ENCODE peak calls at places on chromosomes 12 and 14, in four cellular contexts. One of them, this sample, is unnamed.

GRCh38 chr12:79645235-79645630 is 45.5 kb downstream of the PAWR start:
- DNase-seq in CD8-positive, alpha-beta memory T cell: no peak
- DNase-seq in WTC11: no peak
- DNase-seq in T-cell: no peak
- DNase-seq in this sample: no peak

GRCh38 chr12:106136263-106136662 is 2.5 kb downstream of the NUAK1 start:
- DNase-seq in CD8-positive, alpha-beta memory T cell: peak
- DNase-seq in WTC11: peak
- DNase-seq in T-cell: peak
- DNase-seq in this sample: peak

GRCh38 chr14:23105348-23105824 is 597 bp upstream of the CIROP start:
- DNase-seq in WTC11: no peak
- DNase-seq in T-cell: no peak
- DNase-seq in CD8-positive, alpha-beta memory T cell: no peak
- DNase-seq in this sample: no peak

GRCh38 chr14:63164108-63164683 is 40.0 kb upstream of the RHOJ start:
- DNase-seq in WTC11: no peak
- DNase-seq in CD8-positive, alpha-beta memory T cell: no peak
- DNase-seq in T-cell: no peak
- DNase-seq in this sample: no peak

GRCh38 chr12:47079365-47079893 is at the start of gene PCED1B:
- DNase-seq in T-cell: peak
- DNase-seq in WTC11: peak
- DNase-seq in CD8-positive, alpha-beta memory T cell: peak
- DNase-seq in this sample: peak

GRCh38 chr12:123696209-123696608 is 15.9 kb upstream of the ATP6V0A2 start:
- DNase-seq in WTC11: no peak
- DNase-seq in CD8-positive, alpha-beta memory T cell: no peak
- DNase-seq in T-cell: no peak
- DNase-seq in this sample: no peak

GRCh38 chr12:93302331-93303229 is 75.1 kb upstream of the NUDT4 start:
- DNase-seq in T-cell: no peak
- DNase-seq in WTC11: no peak
- DNase-seq in CD8-positive, alpha-beta memory T cell: no peak
- DNase-seq in this sample: no peak

GRCh38 chr12:124884587-124885438 is 21.1 kb upstream of the SCARB1 start:
- DNase-seq in WTC11: peak
- DNase-seq in T-cell: no peak
- DNase-seq in CD8-positive, alpha-beta memory T cell: no peak
- DNase-seq in this sample: no peak

GRCh38 chr14:101557811-101558738 is 3.2 kb upstream of the DIO3 start:
- DNase-seq in WTC11: peak
- DNase-seq in CD8-positive, alpha-beta memory T cell: no peak
- DNase-seq in T-cell: no peak
- DNase-seq in this sample: no peak

GRCh38 chr12:92543359-92543758 is 159.4 kb upstream of the PLEKHG7 start:
- DNase-seq in CD8-positive, alpha-beta memory T cell: no peak
- DNase-seq in WTC11: no peak
- DNase-seq in T-cell: no peak
- DNase-seq in this sample: no peak

GRCh38 chr14:21528381-21529348 is 2.5 kb upstream of the SALL2 start:
- DNase-seq in WTC11: no peak
- DNase-seq in T-cell: no peak
- DNase-seq in CD8-positive, alpha-beta memory T cell: no peak
- DNase-seq in this sample: no peak

GRCh38 chr14:97791072-97791471 is 993.9 kb downstream of the VRK1 start:
- DNase-seq in CD8-positive, alpha-beta memory T cell: no peak
- DNase-seq in WTC11: no peak
- DNase-seq in T-cell: no peak
- DNase-seq in this sample: no peak

GRCh38 chr12:49482095-49483051 is 56.5 kb upstream of the KCNH3 start:
- DNase-seq in CD8-positive, alpha-beta memory T cell: no peak
- DNase-seq in T-cell: no peak
- DNase-seq in WTC11: no peak
- DNase-seq in this sample: no peak

GRCh38 chr14:104425171-104425681 is 154.3 kb upstream of the C14orf180 start:
- DNase-seq in T-cell: no peak
- DNase-seq in CD8-positive, alpha-beta memory T cell: no peak
- DNase-seq in WTC11: no peak
- DNase-seq in this sample: no peak

This sample was measured in activated T-helper 1 cell treated with anti-CD3 and anti-CD28 coated beads, Interleukin-12 subunit alpha, Interleukin-12 subunit beta, Interleukin-2, Interleukin-4 antibody, amounts not matched to agents 30 ng/mL and 10 ng/mL and 1 ng/mL, durations not matched to agents 14 hours and 24 hours and 36 hours.